ENCODE peak calls at places on chromosome 11, in ten cellular contexts. P is T-helper 1 cell; Y is activated T-helper 1 cell treated with Interleukin-2 at 50 U/mL for 16 hours; T is mesenteric fat pad; Z is HS-5; H is stimulated activated CD8-positive, alpha-beta memory T cell treated with anti-CD3 and anti-CD28 coated beads, Interleukin-7, amount 100 ng/mL, for 24 hours; N is stimulated activated CD4-positive, alpha-beta T cell treated with anti-CD3 and anti-CD28 coated beads, Interleukin-4, amount 100 ng/mL, for 48 hours; Q is brain microvascular endothelial cell; A is NCI-H1092 treated with DMSO at 0.1 percent for 48 hours; U is effector memory CD8-positive, alpha-beta T cell. C is an unnamed sample.
A peak's percentile ranks its signal among the peaks of the same experiment; 100 is the strongest.

GRCh38 chr11:88117281-88117858 is 57.9 kb downstream of the RAB38 start:
- DNase-seq in P (no peak), Y (no peak), T (no peak), Z (no peak), H (no peak), N (no peak), Q (no peak), A (no peak), U (no peak), C (no peak)

GRCh38 chr11:28632338-28632737 is 524.1 kb downstream of the METTL15 start:
- DNase-seq in P (no peak), Y (no peak), T (no peak), Z (peak; percentile 18), H (no peak), N (no peak), Q (peak; percentile 39), A (no peak), U (no peak), C (no peak)

GRCh38 chr11:97883086-97883485 is 1137.7 kb upstream of the CNTN5 start:
- DNase-seq in P (no peak), Y (no peak), T (no peak), Z (no peak), H (no peak), N (no peak), Q (no peak), A (no peak), U (no peak), C (no peak)

GRCh38 chr11:70111269-70112016 is 33.3 kb downstream of the ANO1 start:
- DNase-seq in P (no peak), Y (no peak), T (no peak), Z (no peak), H (no peak), N (no peak), Q (peak; percentile 69), A (no peak), U (no peak), C (no peak)

GRCh38 chr11:8011981-8012444 is 24.9 kb downstream of the EIF3F start:
- DNase-seq in P (no peak), Y (no peak), T (no peak), Z (peak; percentile 92), H (no peak), N (no peak), Q (peak; percentile 96), A (no peak), U (no peak), C (no peak)

GRCh38 chr11:61787928-61788491 is 4.4 kb downstream of the TMEM258 start:
- DNase-seq in P (no peak), Y (no peak), T (no peak), Z (no peak), H (no peak), N (no peak), Q (peak; percentile 59), A (peak; percentile 20), U (no peak), C (no peak)

GRCh38 chr11:96038046-96038445 is 114.1 kb upstream of the MTMR2 start:
- DNase-seq in P (no peak), Y (no peak), T (no peak), Z (no peak), H (no peak), N (no peak), Q (no peak), A (no peak), U (no peak), C (no peak)

GRCh38 chr11:117833401-117833891 is 8.9 kb upstream of the FXYD2 start:
- DNase-seq in P (no peak), Y (no peak), T (peak; percentile 86), Z (no peak), H (no peak), N (no peak), Q (no peak), A (peak; percentile 87), U (no peak), C (no peak)

GRCh38 chr11:6695377-6695776 is 12.2 kb upstream of the MRPL17 start:
- DNase-seq in P (no peak), Y (no peak), T (no peak), Z (no peak), H (no peak), N (no peak), Q (peak; percentile 33), A (no peak), U (no peak), C (no peak)

GRCh38 chr11:4511267-4511666 is 28.8 kb downstream of the OR52K1 start:
- DNase-seq in P (no peak), Y (no peak), T (no peak), Z (no peak), H (no peak), N (no peak), Q (no peak), A (no peak), U (no peak), C (no peak)

GRCh38 chr11:76615950-76616349 is 54.6 kb downstream of the LRRC32 start:
- DNase-seq in P (no peak), Y (no peak), T (peak; percentile 87), Z (no peak), H (no peak), N (no peak), Q (peak; percentile 53), A (peak; percentile 53), U (no peak), C (peak; percentile 9)

GRCh38 chr11:8371516-8371884 is 107.8 kb upstream of the LMO1 start:
- DNase-seq in P (no peak), Y (no peak), T (no peak), Z (no peak), H (no peak), N (no peak), Q (no peak), A (no peak), U (no peak), C (no peak)

GRCh38 chr11:98793276-98793675 is 227.5 kb upstream of the CNTN5 start:
- DNase-seq in P (no peak), Y (no peak), T (no peak), Z (no peak), H (no peak), N (no peak), Q (no peak), A (no peak), U (no peak), C (no peak)

GRCh38 chr11:72222106-72222891 is 2.3 kb upstream of the INPPL1 start:
- DNase-seq in P (no peak), Y (no peak), T (peak; percentile 81), Z (no peak), H (no peak), N (no peak), Q (no peak), A (no peak), U (no peak), C (no peak)

GRCh38 chr11:56307836-56308235 is 7.1 kb upstream of the OR8K3 start:
- DNase-seq in P (no peak), Y (no peak), T (no peak), Z (no peak), H (no peak), N (no peak), Q (no peak), A (no peak), U (no peak), C (no peak)

GRCh38 chr11:115939726-115940421 is 435.7 kb upstream of the CADM1 start:
- DNase-seq in P (no peak), Y (no peak), T (no peak), Z (no peak), H (no peak), N (no peak), Q (no peak), A (peak; percentile 78), U (no peak), C (no peak)

GRCh38 chr11:95920460-95921105 is 3.3 kb downstream of the MTMR2 start:
- DNase-seq in P (no peak), Y (no peak), T (no peak), Z (no peak), H (no peak), N (no peak), Q (no peak), A (no peak), U (no peak), C (no peak)

GRCh38 chr11:69000831-69001245 is 12.2 kb downstream of the MRGPRF start:
- DNase-seq in P (no peak), Y (no peak), T (peak; percentile 89), Z (peak; percentile 35), H (no peak), N (no peak), Q (peak; percentile 50), A (no peak), U (no peak), C (no peak)

GRCh38 chr11:6576471-6577373 is 26.7 kb downstream of the RRP8 start:
- DNase-seq in P (no peak), Y (no peak), T (no peak), Z (peak; percentile 40), H (no peak), N (no peak), Q (no peak), A (peak; percentile 81), U (no peak), C (no peak)

GRCh38 chr11:122209619-122210377 is 93.8 kb upstream of the BLID start:
- DNase-seq in P (no peak), Y (no peak), T (no peak), Z (no peak), H (no peak), N (no peak), Q (peak; percentile 94), A (peak; percentile 25), U (no peak), C (no peak)